ENCODE peak calls at places on chromosome 11, in five cellular contexts. One of them, this sample, is unnamed.

GRCh38 chr11:120569903-120570302 is 58.4 kb downstream of the GRIK4 start:
- DNase-seq in mesenchymal stem cell: no peak
- DNase-seq in IMR-90: no peak
- DNase-seq in neuronal stem cell: no peak
- DNase-seq in H1: no peak
- DNase-seq in this sample: no peak

GRCh38 chr11:44627911-44628729 is 62.7 kb downstream of the CD82 start:
- DNase-seq in neuronal stem cell: no peak
- DNase-seq in mesenchymal stem cell: peak
- DNase-seq in IMR-90: peak
- DNase-seq in H1: no peak
- DNase-seq in this sample: peak

GRCh38 chr11:46865340-46865739 is 19.3 kb upstream of the CKAP5 start:
- DNase-seq in mesenchymal stem cell: peak
- DNase-seq in H1: no peak
- DNase-seq in IMR-90: peak
- DNase-seq in neuronal stem cell: no peak
- DNase-seq in this sample: no peak

GRCh38 chr11:101738494-101738893 is 154.7 kb upstream of the TRPC6 start:
- DNase-seq in mesenchymal stem cell: no peak
- DNase-seq in H1: no peak
- DNase-seq in IMR-90: no peak
- DNase-seq in neuronal stem cell: no peak
- DNase-seq in this sample: no peak

GRCh38 chr11:128937480-128937879 is 5.2 kb downstream of the TP53AIP1 start:
- DNase-seq in mesenchymal stem cell: no peak
- DNase-seq in H1: no peak
- DNase-seq in neuronal stem cell: no peak
- DNase-seq in IMR-90: no peak
- DNase-seq in this sample: no peak

GRCh38 chr11:46290598-46291309 is 13.3 kb downstream of the CREB3L1 start:
- DNase-seq in neuronal stem cell: no peak
- DNase-seq in mesenchymal stem cell: peak
- DNase-seq in H1: peak
- DNase-seq in IMR-90: peak
- DNase-seq in this sample: peak

GRCh38 chr11:74694536-74694935 is 36.7 kb downstream of the CHRDL2 start:
- DNase-seq in IMR-90: no peak
- DNase-seq in H1: no peak
- DNase-seq in neuronal stem cell: no peak
- DNase-seq in mesenchymal stem cell: no peak
- DNase-seq in this sample: no peak

GRCh38 chr11:124740277-124740882 is 638 bp downstream of the NRGN start:
- DNase-seq in neuronal stem cell: no peak
- DNase-seq in H1: no peak
- DNase-seq in IMR-90: no peak
- DNase-seq in mesenchymal stem cell: no peak
- DNase-seq in this sample: peak

DNA sequence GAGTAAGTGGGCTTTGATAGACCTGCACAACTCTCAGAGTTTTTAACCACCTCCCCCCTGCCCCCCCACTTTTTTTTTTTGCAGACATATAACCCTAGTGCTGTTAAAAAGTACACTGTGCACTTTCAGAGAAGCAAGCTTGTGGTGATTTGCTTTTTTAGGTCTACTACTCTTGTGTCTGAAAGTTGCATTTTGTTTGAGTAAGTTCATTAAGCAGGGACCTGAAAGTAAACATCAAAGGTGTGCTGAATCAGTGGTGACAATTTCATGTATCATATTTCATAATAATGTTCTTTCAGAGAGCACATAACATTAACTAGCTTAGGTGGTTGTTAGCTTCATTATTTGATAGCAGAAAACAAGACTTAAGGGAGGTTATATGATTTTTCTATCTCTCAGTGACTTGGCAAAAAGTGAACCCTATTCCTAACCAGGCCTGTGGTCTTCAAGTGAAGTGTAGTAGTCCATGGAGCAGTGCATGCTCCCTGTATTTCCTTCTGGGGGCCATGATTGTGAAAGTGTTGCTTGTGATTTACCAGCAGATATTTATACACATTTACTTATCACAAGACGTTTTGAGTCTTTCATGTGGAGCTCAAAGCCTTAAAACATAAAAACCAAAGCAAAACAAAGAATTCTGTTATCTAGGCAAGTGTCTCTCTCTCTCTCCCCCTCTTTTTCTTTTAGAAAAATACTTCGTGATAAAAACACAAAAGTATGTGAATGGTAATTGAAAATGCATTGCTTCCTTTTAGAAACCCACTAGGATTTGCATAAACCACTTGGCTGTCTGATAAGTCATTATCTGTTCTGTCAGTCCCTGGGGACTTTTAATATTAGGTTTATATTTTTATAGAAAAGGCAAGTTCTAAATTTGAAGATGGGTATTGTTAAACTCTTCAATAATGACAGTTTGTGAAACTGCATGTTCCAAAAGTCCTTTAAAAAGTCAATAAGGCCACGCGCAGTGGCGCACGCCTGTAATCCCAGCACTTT is 7.5 kb upstream of the RAG2 start:
- DNase-seq in neuronal stem cell: no peak
- DNase-seq in mesenchymal stem cell: no peak
- DNase-seq in H1: no peak
- DNase-seq in IMR-90: no peak
- DNase-seq in this sample: no peak
- H3K9ac ChIP-seq in neuronal stem cell: no peak
- H3K9ac ChIP-seq in mesenchymal stem cell: no peak
- H3K9ac ChIP-seq in H1: no peak
- H3K9ac ChIP-seq in IMR-90: no peak
- H3K9ac ChIP-seq in this sample: no peak

DNA sequence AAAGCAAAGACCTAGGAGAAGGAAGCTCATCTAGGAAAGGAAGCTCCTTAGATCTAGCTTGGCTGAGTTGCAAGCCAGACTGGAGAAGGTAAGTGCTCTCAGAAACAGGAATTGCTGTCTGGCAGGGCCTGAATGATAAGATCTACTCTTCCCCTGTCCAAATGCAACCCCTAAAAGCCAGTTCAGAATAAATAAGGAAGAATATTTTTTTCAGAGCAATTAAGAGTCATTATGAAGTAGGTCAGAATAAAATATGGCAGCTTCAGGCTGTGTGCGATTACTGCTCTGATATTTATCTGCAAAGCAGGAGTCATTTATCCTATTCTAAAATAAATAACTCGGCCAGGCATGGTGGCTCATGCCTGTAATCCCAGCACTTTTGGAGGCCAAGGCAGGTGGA is 82.1 kb downstream of the PIWIL4 start:
- DNase-seq in neuronal stem cell: no peak
- DNase-seq in mesenchymal stem cell: no peak
- DNase-seq in IMR-90: no peak
- DNase-seq in H1: no peak
- DNase-seq in this sample: no peak
- H3K4ac ChIP-seq in neuronal stem cell: no peak
- H3K4ac ChIP-seq in mesenchymal stem cell: no peak
- H3K4ac ChIP-seq in IMR-90: no peak
- H3K4ac ChIP-seq in H1: no peak
- H3K4ac ChIP-seq in this sample: no peak

GRCh38 chr11:65183201-65183891 is 1.6 kb downstream of the CAPN1 start:
- DNase-seq in IMR-90: no peak
- DNase-seq in mesenchymal stem cell: no peak
- DNase-seq in H1: no peak
- DNase-seq in neuronal stem cell: no peak
- DNase-seq in this sample: peak
- H3K14ac ChIP-seq in IMR-90: no peak
- H3K14ac ChIP-seq in mesenchymal stem cell: no peak
- H3K14ac ChIP-seq in H1: no peak
- H3K14ac ChIP-seq in neuronal stem cell: no peak
- H3K14ac ChIP-seq in this sample: no peak

GRCh38 chr11:791658-792534 is 2.0 kb upstream of the CEND1 start:
- DNase-seq in IMR-90: no peak
- DNase-seq in H1: no peak
- DNase-seq in neuronal stem cell: no peak
- DNase-seq in mesenchymal stem cell: no peak
- DNase-seq in this sample: no peak
- H3K9ac ChIP-seq in IMR-90: no peak
- H3K9ac ChIP-seq in H1: no peak
- H3K9ac ChIP-seq in neuronal stem cell: no peak
- H3K9ac ChIP-seq in mesenchymal stem cell: no peak
- H3K9ac ChIP-seq in this sample: no peak

DNA sequence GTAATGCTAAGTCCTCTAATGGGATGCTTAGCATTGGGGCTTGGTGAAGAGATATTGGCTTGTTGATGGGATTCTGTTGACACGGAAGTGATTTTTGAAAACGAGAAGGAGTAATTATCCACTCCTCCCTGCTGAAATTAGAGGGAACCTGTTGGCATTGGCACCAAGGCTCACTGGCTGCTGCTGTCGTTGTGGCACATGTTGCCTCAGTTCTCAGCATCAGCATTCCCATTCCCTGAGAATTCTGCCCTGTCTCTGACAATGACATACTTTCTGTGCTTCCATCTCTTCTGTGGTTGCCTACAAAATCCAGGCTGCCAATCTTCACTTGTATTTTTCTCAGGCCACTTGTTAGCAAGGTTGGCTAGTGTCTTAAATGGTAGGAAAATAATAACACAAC is 81.9 kb downstream of the TEAD1 start:
- DNase-seq in neuronal stem cell: no peak
- DNase-seq in H1: no peak
- DNase-seq in IMR-90: no peak
- DNase-seq in mesenchymal stem cell: no peak
- DNase-seq in this sample: no peak
- H3K4ac ChIP-seq in neuronal stem cell: no peak
- H3K4ac ChIP-seq in H1: peak
- H3K4ac ChIP-seq in IMR-90: no peak
- H3K4ac ChIP-seq in mesenchymal stem cell: no peak
- H3K4ac ChIP-seq in this sample: no peak

GRCh38 chr11:33997473-33998347 is 53.8 kb upstream of the CAPRIN1 start:
- DNase-seq in mesenchymal stem cell: peak
- DNase-seq in H1: no peak
- DNase-seq in IMR-90: no peak
- DNase-seq in neuronal stem cell: no peak
- DNase-seq in this sample: no peak
- H3K14ac ChIP-seq in mesenchymal stem cell: no peak
- H3K14ac ChIP-seq in H1: no peak
- H3K14ac ChIP-seq in IMR-90: no peak
- H3K14ac ChIP-seq in neuronal stem cell: no peak
- H3K14ac ChIP-seq in this sample: no peak

GRCh38 chr11:133214646-133215045 is 317.7 kb downstream of the OPCML start:
- DNase-seq in neuronal stem cell: no peak
- DNase-seq in IMR-90: no peak
- DNase-seq in mesenchymal stem cell: no peak
- DNase-seq in H1: no peak
- DNase-seq in this sample: no peak

GRCh38 chr11:133219543-133219942 is 312.8 kb downstream of the OPCML start:
- DNase-seq in H1: peak
- DNase-seq in neuronal stem cell: no peak
- DNase-seq in mesenchymal stem cell: no peak
- DNase-seq in IMR-90: no peak
- DNase-seq in this sample: peak

GRCh38 chr11:133212201-133212600 is 320.1 kb downstream of the OPCML start:
- DNase-seq in mesenchymal stem cell: no peak
- DNase-seq in IMR-90: no peak
- DNase-seq in neuronal stem cell: no peak
- DNase-seq in H1: no peak
- DNase-seq in this sample: no peak

GRCh38 chr11:133215529-133216230 is 316.6 kb downstream of the OPCML start:
- DNase-seq in mesenchymal stem cell: no peak
- DNase-seq in H1: no peak
- DNase-seq in IMR-90: no peak
- DNase-seq in neuronal stem cell: no peak
- DNase-seq in this sample: no peak
- H3K9ac ChIP-seq in mesenchymal stem cell: no peak
- H3K9ac ChIP-seq in H1: no peak
- H3K9ac ChIP-seq in IMR-90: no peak
- H3K9ac ChIP-seq in neuronal stem cell: no peak
- H3K9ac ChIP-seq in this sample: no peak